ENCODE peak calls at places on chromosomes 7 and 10, in five cellular contexts. S is HCT116, A is HepG2, E is K562, G is H1. T is an unnamed sample.

GRCh38 chr7:111159426-111159825 is 68.5 kb downstream of the LRRN3 start:
- DNase-seq in S (no peak), E (no peak), A (no peak), G (no peak), T (no peak)

GRCh38 chr7:46850563-46851325 is 731.2 kb downstream of the TNS3 start:
- DNase-seq in E (no peak), S (no peak), A (no peak), G (no peak), T (no peak)

GRCh38 chr7:95251966-95252365 is 72.4 kb downstream of the PON1 start:
- DNase-seq in E (no peak), G (no peak), S (no peak), A (no peak), T (no peak)

GRCh38 chr7:143909863-143910262 is 7.9 kb upstream of the TCAF1 start:
- DNase-seq in E (no peak), S (no peak), A (no peak), G (no peak), T (no peak)

GRCh38 chr10:61464461-61465215 is 11.5 kb upstream of the TMEM26 start:
- DNase-seq in A (no peak), G (no peak), E (no peak), S (no peak), T (no peak)

GRCh38 chr10:14508725-14509124 is 178.0 kb upstream of the FRMD4A start:
- DNase-seq in S (no peak), A (no peak), E (no peak), G (no peak), T (no peak)

GRCh38 chr10:79923669-79924068 is 25.2 kb downstream of the SFTPD start:
- DNase-seq in E (no peak), G (no peak), A (no peak), S (no peak), T (no peak)

GRCh38 chr7:150958603-150959002 is 19.5 kb downstream of the KCNH2 start:
- DNase-seq in E (peak; percentile 76), G (no peak), A (no peak), S (no peak), T (no peak)

GRCh38 chr7:20153999-20154398 is 63.2 kb downstream of the MACC1 start:
- DNase-seq in E (no peak), A (no peak), G (no peak), S (no peak), T (no peak)

GRCh38 chr10:81095238-81095637 is 557.5 kb downstream of the SH2D4B start:
- DNase-seq in G (no peak), S (no peak), E (no peak), A (no peak), T (no peak)

GRCh38 chr10:84348431-84348830 is 20.0 kb downstream of the CCSER2 start:
- DNase-seq in A (no peak), S (no peak), E (no peak), G (no peak), T (no peak)

GRCh38 chr7:157318015-157318706 is 18.6 kb upstream of the DNAJB6 start:
- DNase-seq in A (no peak), S (no peak), G (no peak), E (peak; percentile 54), T (no peak)

GRCh38 chr7:159114096-159114495 is 30.6 kb downstream of the VIPR2 start:
- DNase-seq in S (no peak), A (no peak), G (no peak), E (no peak), T (no peak)

GRCh38 chr7:77409005-77409738 is 7.0 kb downstream of the GSAP start:
- DNase-seq in G (no peak), E (no peak), A (peak; percentile 95), S (no peak), T (no peak)

GRCh38 chr7:133822001-133822641 is 305.0 kb upstream of the LRGUK start:
- DNase-seq in S (no peak), G (no peak), E (no peak), A (no peak), T (no peak)

GRCh38 chr10:34181545-34182300 is 633.4 kb downstream of the PARD3 start:
- DNase-seq in A (no peak), S (no peak), E (no peak), G (no peak), T (no peak)

GRCh38 chr7:78018541-78019456 is 220.2 kb downstream of the PHTF2 start:
- DNase-seq in A (no peak), S (no peak), G (no peak), E (peak; percentile 53), T (no peak)

GRCh38 chr7:123941391-123942180 is 16.5 kb downstream of the SPAM1 start:
- DNase-seq in S (no peak), A (no peak), G (no peak), E (no peak), T (no peak)

GRCh38 chr7:133484135-133484534 is 231.3 kb downstream of the EXOC4 start:
- DNase-seq in A (no peak), G (no peak), S (no peak), E (no peak), T (no peak)

GRCh38 chr10:60846173-60846572 is 67.9 kb downstream of the CDK1 start:
- DNase-seq in E (no peak), G (no peak), A (peak; percentile 9), S (peak; percentile 15), T (no peak)

GRCh38 chr7:26485421-26486019 is 193.9 kb downstream of the SNX10 start:
- DNase-seq in A (no peak), G (no peak), E (no peak), S (no peak), T (no peak)

GRCh38 chr10:63553473-63553872 is 32.3 kb downstream of the REEP3 start:
- DNase-seq in A (no peak), G (no peak), E (no peak), S (peak; percentile 23), T (no peak)

GRCh38 chr7:98836811-98837631 is 32.8 kb downstream of the TMEM130 start:
- DNase-seq in G (peak; percentile 44), A (peak; percentile 21), S (peak; percentile 59), E (peak; percentile 71), T (no peak)

GRCh38 chr7:156780724-156781455 is 112.1 kb downstream of the LMBR1 start:
- DNase-seq in A (no peak), S (no peak), E (peak; percentile 21), G (no peak), T (peak; percentile 86)

GRCh38 chr10:47410271-47410670 is 26.2 kb upstream of the ZNF488 start:
- DNase-seq in G (no peak), E (no peak), S (no peak), A (no peak), T (no peak)

GRCh38 chr10:7587865-7588188 is 78.9 kb downstream of the ITIH5 start:
- DNase-seq in A (no peak), E (no peak), G (no peak), S (no peak), T (no peak)

DNA sequence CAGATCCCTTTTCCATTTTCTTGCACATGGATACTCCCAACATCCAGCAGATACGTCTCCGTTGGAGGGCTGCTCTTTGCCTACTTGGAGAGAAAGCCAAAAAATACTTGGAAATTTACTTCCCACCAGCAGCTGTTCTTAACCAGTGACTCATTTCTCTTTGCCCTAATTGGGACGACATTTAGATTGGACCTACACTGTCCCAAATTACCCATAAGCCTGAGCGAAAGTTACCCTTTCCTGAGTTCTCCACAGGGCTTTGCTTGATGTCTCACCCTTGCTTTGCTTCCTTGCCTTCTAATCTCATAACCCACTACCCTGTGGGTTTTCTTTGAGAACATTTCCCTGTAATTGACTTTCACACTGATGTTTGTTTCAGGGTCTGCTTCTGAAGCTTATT is 48.1 kb downstream of the SAMD8 start:
- DNase-seq in S (no peak), A (no peak), E (no peak), G (no peak), T (no peak)
- TF ChIP-seq ATF3 in S (no peak), A (no peak), E (no peak), G (no peak), T (no peak)

GRCh38 chr10:124697837-124698559 is 46.2 kb downstream of the FAM53B start:
- DNase-seq in S (no peak), E (no peak), G (no peak), A (no peak), T (no peak)
- TF ChIP-seq SRF in S (no peak), E (no peak), G (no peak), A (no peak), T (no peak)

GRCh38 chr10:78781251-78781913 is 287.4 kb upstream of the ZMIZ1 start:
- DNase-seq in E (no peak), A (no peak), S (no peak), G (no peak), T (no peak)
- TF ChIP-seq ATF3 in E (no peak), A (no peak), S (no peak), G (no peak), T (no peak)

DNA sequence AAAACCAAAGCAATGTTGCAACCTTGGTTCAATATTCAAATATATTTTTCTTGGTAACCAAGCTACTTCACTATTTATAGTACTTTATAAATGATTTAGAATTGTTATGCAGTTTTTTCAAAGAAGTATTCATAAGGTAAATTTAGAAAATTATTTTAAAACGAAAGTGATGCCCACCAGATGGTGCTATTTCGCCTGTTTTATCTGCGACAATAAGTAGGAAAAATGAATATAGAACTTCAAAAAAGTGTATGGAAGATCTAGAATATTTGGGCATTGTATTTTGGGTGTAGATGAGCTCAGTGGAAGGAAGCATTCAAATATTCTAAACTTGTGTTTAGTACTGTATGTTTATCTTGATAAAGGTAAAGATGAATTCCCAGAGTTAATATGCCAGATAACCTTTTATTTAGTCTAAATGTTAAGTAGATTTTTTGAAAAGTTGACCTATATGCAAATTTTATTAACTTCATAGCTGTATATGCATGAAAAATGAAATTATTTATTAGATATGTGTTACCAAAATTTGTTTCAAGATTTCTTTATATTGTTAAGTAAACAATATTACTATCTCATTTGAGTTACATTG is 93.2 kb downstream of the ADK start:
- DNase-seq in E (peak; percentile 69), G (no peak), A (peak; percentile 7), S (peak; percentile 42), T (no peak)
- TF ChIP-seq SRF in E (no peak), G (no peak), A (no peak), S (no peak), T (no peak)

DNA sequence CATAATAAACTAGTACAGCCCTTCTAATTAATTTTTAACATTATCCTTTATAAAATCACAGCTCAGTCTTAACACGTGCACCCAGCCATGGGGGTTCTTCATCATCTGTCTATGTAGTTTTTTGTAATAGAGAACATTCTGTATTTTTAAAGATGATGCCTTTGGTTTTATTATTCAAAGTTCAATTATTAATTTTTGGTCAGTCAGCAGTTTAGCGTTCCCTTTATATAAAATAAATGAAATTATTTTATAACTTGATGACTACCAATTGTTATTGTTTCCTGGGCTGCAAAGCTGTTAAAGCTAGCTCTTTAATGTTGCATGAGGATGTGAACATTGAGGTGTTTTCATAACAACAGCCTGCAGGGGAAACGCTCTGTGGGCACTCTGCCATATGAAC is 172.1 kb upstream of the YAE1 start:
- DNase-seq in S (no peak), A (no peak), E (no peak), G (no peak), T (no peak)
- TF ChIP-seq ATF3 in S (no peak), A (no peak), E (no peak), G (no peak), T (no peak)